ENCODE peak calls at places on chromosomes 16 and 17, in five cellular contexts. O is fibroblast of lung, G is SK-N-SH, R is heart left ventricle, K is WERI-Rb-1. Z is an unnamed sample.

GRCh38 chr17:30244853-30245385 is 9.4 kb upstream of the SLC6A4 start:
- DNase-seq in O (peak; percentile 71), G (no peak), R (no peak), K (no peak), Z (no peak)

GRCh38 chr17:28404812-28405570 is 1.0 kb downstream of the SLC46A1 start:
- DNase-seq in O (no peak), G (peak; percentile 73), R (no peak), K (no peak), Z (no peak)

GRCh38 chr16:78130083-78130608 is 30.7 kb downstream of the WWOX start:
- DNase-seq in O (no peak), G (no peak), R (no peak), K (no peak), Z (no peak)

GRCh38 chr16:81431554-81432353 is 12.9 kb upstream of the CMIP start:
- DNase-seq in O (peak; percentile 85), G (no peak), R (no peak), K (no peak), Z (no peak)

GRCh38 chr17:64614266-64615011 is 47.7 kb downstream of the SMURF2 start:
- DNase-seq in O (peak; percentile 48), G (no peak), R (no peak), K (no peak), Z (no peak)

GRCh38 chr16:46789499-46790414 is 41.2 kb downstream of the C16orf87 start:
- DNase-seq in O (peak; percentile 64), G (peak; percentile 93), R (peak; percentile 85), K (no peak), Z (peak; percentile 80)

GRCh38 chr16:54506691-54507090 is 220.1 kb upstream of the IRX3 start:
- DNase-seq in O (no peak), G (peak; percentile 63), R (no peak), K (peak; percentile 22), Z (no peak)

GRCh38 chr17:31597646-31598387 is 206.3 kb downstream of the RAB11FIP4 start:
- DNase-seq in O (no peak), G (no peak), R (no peak), K (no peak), Z (no peak)

GRCh38 chr16:20871258-20871657 is 28.9 kb downstream of the DCUN1D3 start:
- DNase-seq in O (no peak), G (no peak), R (no peak), K (no peak), Z (no peak)

GRCh38 chr16:69478685-69479084 is 54.3 kb downstream of the CYB5B start:
- DNase-seq in O (no peak), G (no peak), R (no peak), K (no peak), Z (no peak)

GRCh38 chr17:61015966-61016365 is 338.3 kb downstream of the BCAS3 start:
- DNase-seq in O (no peak), G (no peak), R (no peak), K (no peak), Z (no peak)

GRCh38 chr16:27286446-27286845 is 17.9 kb upstream of the NSMCE1 start:
- DNase-seq in O (peak; percentile 98), G (no peak), R (peak; percentile 30), K (no peak), Z (peak; percentile 98)

GRCh38 chr17:56185905-56186783 is 32.9 kb downstream of the ANKFN1 start:
- DNase-seq in O (peak; percentile 96), G (no peak), R (no peak), K (no peak), Z (peak; percentile 84)

GRCh38 chr16:88907768-88908167 is 41.3 kb upstream of the PABPN1L start:
- DNase-seq in O (peak; percentile 48), G (no peak), R (no peak), K (no peak), Z (no peak)

GRCh38 chr17:8119575-8120519 is 1.5 kb upstream of the ALOXE3 start:
- DNase-seq in O (peak; percentile 90), G (peak; percentile 53), R (peak; percentile 79), K (peak; percentile 87), Z (peak; percentile 96)

GRCh38 chr16:88070341-88070740 is 119.1 kb downstream of the BANP start:
- DNase-seq in O (no peak), G (no peak), R (no peak), K (no peak), Z (no peak)

GRCh38 chr17:12765544-12765943 is 23.8 kb upstream of the ARHGAP44 start:
- DNase-seq in O (peak; percentile 93), G (no peak), R (peak; percentile 37), K (no peak), Z (no peak)

GRCh38 chr17:65684631-65685030 is 123.2 kb upstream of the AXIN2 start:
- DNase-seq in O (peak; percentile 37), G (no peak), R (no peak), K (no peak), Z (peak; percentile 43)

GRCh38 chr16:285146-286055 is 2.4 kb downstream of the PDIA2 start:
- DNase-seq in O (no peak), G (no peak), R (no peak), K (no peak), Z (no peak)

GRCh38 chr17:15742051-15742795 is 10.1 kb downstream of the TBC1D26 start:
- DNase-seq in O (no peak), G (no peak), R (no peak), K (no peak), Z (no peak)

GRCh38 chr17:66275651-66276050 is 26.8 kb upstream of the PRKCA start:
- DNase-seq in O (peak; percentile 98), G (no peak), R (no peak), K (no peak), Z (peak; percentile 90)

GRCh38 chr16:65120811-65121721 is 797 bp downstream of the CDH11 start:
- DNase-seq in O (peak; percentile 55), G (peak; percentile 62), R (peak; percentile 32), K (peak; percentile 26), Z (peak; percentile 51)

GRCh38 chr17:4573682-4574081 is 10.6 kb upstream of the SMTNL2 start:
- DNase-seq in O (no peak), G (no peak), R (peak; percentile 51), K (no peak), Z (no peak)

GRCh38 chr16:54273566-54273965 is 13.0 kb downstream of the IRX3 start:
- DNase-seq in O (no peak), G (no peak), R (no peak), K (no peak), Z (no peak)

GRCh38 chr17:49915260-49915659 is 53.7 kb upstream of the DLX4 start:
- DNase-seq in O (no peak), G (no peak), R (no peak), K (no peak), Z (no peak)

GRCh38 chr17:59151007-59151406 is 4.0 kb downstream of the SKA2 start:
- DNase-seq in O (peak; percentile 17), G (no peak), R (no peak), K (no peak), Z (no peak)

GRCh38 chr17:58386708-58387107 is 30.6 kb downstream of the RNF43 start:
- DNase-seq in O (no peak), G (no peak), R (no peak), K (no peak), Z (no peak)

GRCh38 chr16:66903544-66904427 is 14.9 kb downstream of the CDH16 start:
- DNase-seq in O (no peak), G (peak; percentile 14), R (peak; percentile 83), K (no peak), Z (no peak)

GRCh38 chr17:77371888-77372443 is 231.2 kb downstream of the SEC14L1 start:
- DNase-seq in O (no peak), G (no peak), R (no peak), K (no peak), Z (no peak)

GRCh38 chr16:66344533-66345145 is 21.9 kb upstream of the CDH5 start:
- DNase-seq in O (peak; percentile 18), G (no peak), R (no peak), K (peak; percentile 28), Z (peak; percentile 52)

GRCh38 chr16:17026600-17027242 is 444.0 kb downstream of the XYLT1 start:
- DNase-seq in O (no peak), G (no peak), R (no peak), K (no peak), Z (no peak)

GRCh38 chr17:68697850-68698313 is 96.7 kb upstream of the FAM20A start:
- DNase-seq in O (peak; percentile 13), G (no peak), R (no peak), K (no peak), Z (no peak)

GRCh38 chr17:68693896-68694295 is 92.7 kb upstream of the FAM20A start:
- DNase-seq in O (no peak), G (no peak), R (no peak), K (no peak), Z (no peak)

GRCh38 chr17:68695659-68696058 is 94.5 kb upstream of the FAM20A start:
- DNase-seq in O (no peak), G (no peak), R (no peak), K (no peak), Z (no peak)

GRCh38 chr17:68693466-68693865 is 92.3 kb upstream of the FAM20A start:
- DNase-seq in O (no peak), G (no peak), R (no peak), K (no peak), Z (no peak)

DNA sequence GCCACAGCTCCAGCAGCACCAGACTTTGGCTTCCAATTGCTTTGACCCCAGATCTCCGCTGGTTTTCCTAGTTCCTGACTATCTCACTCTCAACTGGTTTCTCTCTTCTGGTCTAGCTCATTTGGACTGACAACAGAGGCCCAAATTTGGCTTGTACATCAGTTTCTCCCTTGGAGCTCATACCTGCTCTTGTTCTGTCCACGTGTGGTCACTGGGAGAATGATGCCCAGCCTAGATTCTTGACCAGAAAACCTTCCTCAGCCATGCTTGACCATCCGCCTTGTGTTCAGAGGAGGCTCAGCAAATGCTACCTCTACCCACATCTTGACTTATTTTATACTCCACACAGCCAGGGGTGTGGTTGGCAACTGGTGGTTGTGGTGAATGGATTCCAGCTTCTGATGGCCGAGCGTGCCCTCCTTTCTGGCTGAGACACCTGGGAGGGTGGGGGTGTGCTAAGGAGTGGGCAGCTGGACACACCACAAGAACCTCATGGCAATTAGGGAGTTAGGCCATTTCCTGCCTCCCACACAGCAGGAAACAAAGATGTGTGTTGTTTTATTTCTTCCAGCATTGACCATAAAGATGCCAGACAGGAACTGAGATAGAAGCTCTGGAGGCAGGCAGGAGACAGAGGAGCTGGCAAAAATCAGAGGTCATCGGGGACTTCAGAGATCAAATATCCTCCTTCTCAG is 93.8 kb upstream of the FAM20A start:
- DNase-seq in O (peak; percentile 28), G (no peak), R (no peak), K (no peak), Z (no peak)
- H3K27ac ChIP-seq in O (no peak overlapping the region), G (no peak overlapping the region), R (no peak overlapping the region), K (no peak overlapping the region), Z (no peak overlapping the region)

GRCh38 chr16:11783319-11784047 is 13.6 kb downstream of the ZC3H7A start:
- DNase-seq in O (peak; percentile 79), G (no peak), R (no peak), K (no peak), Z (peak; percentile 88)
- H3K27ac ChIP-seq in O (peak overlapping the region; percentile 73), G (peak overlapping the region; percentile 96), R (peak overlapping the region; percentile 84), K (peak overlapping the region; percentile 46), Z (peak overlapping the region; percentile 94)

DNA sequence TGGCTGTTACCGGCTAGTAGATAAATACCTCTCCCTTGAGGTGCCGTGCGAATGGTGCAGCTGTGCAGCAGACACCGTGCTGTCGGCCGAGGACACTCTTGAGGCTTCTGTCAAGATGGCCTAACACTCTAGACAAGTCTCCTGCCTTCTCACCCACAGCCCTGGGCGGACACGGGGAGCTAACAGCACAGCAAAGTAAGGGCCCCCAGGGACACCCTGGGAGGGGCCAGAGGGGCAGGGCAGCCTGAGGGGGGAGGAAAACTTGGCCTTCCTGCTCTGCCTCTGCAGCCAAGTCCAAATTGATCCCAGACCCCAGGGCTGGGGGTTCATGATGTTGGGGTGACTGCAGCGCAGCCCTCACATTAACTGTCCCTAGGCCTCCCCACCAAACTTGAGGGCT is 210.2 kb downstream of the RPTOR start:
- DNase-seq in O (no peak), G (no peak), R (no peak), K (no peak), Z (no peak)
- H3K27ac ChIP-seq in O (no peak overlapping the region), G (no peak overlapping the region), R (no peak overlapping the region), K (no peak overlapping the region), Z (no peak overlapping the region)

GRCh38 chr16:57743886-57744645 is 8.5 kb downstream of the KATNB1 start:
- DNase-seq in O (no peak), G (no peak), R (no peak), K (no peak), Z (no peak)
- H3K27ac ChIP-seq in O (no peak overlapping the region), G (no peak overlapping the region), R (no peak overlapping the region), K (peak overlapping the region; percentile 4), Z (no peak overlapping the region)